ENCODE peak calls at places on chromosomes 2 and 18, in eight cellular contexts. N is dorsolateral prefrontal cortex, A is activated B cell treated with CpG ODN at 0.5 μM for 24 hours, F is Caco-2, I is endothelial cell of umbilical vein, D is K562, H is A549, E is neural progenitor cell. R is an unnamed sample.

GRCh38 chr2:46198931-46199330 is 98.3 kb upstream of the EPAS1 start:
- DNase-seq in N (no peak), A (no peak), F (no peak), I (no peak), D (no peak), H (no peak), E (no peak), R (no peak)

GRCh38 chr2:207258191-207258991 is 92.6 kb upstream of the KLF7 start:
- DNase-seq in N (peak), A (no peak), F (peak), I (peak), D (no peak), H (peak), E (no peak), R (peak)

GRCh38 chr2:134282638-134283400 is 28.9 kb downstream of the MGAT5 start:
- DNase-seq in N (no peak), A (no peak), F (no peak), I (no peak), D (no peak), H (no peak), E (no peak), R (no peak)

GRCh38 chr2:24792874-24793751 is at the start of the genes CENPO and PTRHD1:
- DNase-seq in N (peak), A (peak), F (peak), I (peak), D (peak), H (peak), E (peak), R (peak)

GRCh38 chr2:29323301-29323700 is 208.1 kb downstream of the CLIP4 start:
- DNase-seq in N (no peak), A (no peak), F (no peak), I (no peak), D (no peak), H (no peak), E (peak), R (no peak)

GRCh38 chr2:68431316-68431972 is 35.6 kb downstream of the FBXO48 start:
- DNase-seq in N (no peak), A (no peak), F (no peak), I (no peak), D (no peak), H (no peak), E (no peak), R (no peak)

GRCh38 chr2:45043171-45043570 is 33.9 kb upstream of the SIX2 start:
- DNase-seq in N (no peak), A (no peak), F (no peak), I (no peak), D (no peak), H (no peak), E (no peak), R (no peak)

GRCh38 chr2:233408366-233409285 is 54.3 kb downstream of the DGKD start:
- DNase-seq in N (no peak), A (no peak), F (no peak), I (no peak), D (no peak), H (no peak), E (no peak), R (no peak)

GRCh38 chr2:8646731-8647461 is 35.0 kb upstream of the ID2 start:
- DNase-seq in N (no peak), A (no peak), F (no peak), I (no peak), D (no peak), H (no peak), E (no peak), R (no peak)

GRCh38 chr18:69590150-69590549 is 189.5 kb downstream of the DOK6 start:
- DNase-seq in N (no peak), A (no peak), F (no peak), I (no peak), D (no peak), H (no peak), E (no peak), R (no peak)

GRCh38 chr2:230925879-230926765 is 1.1 kb upstream of the GPR55 start:
- DNase-seq in N (no peak), A (peak), F (no peak), I (no peak), D (no peak), H (no peak), E (no peak), R (no peak)

GRCh38 chr2:110712737-110713136 is 19.6 kb upstream of the ACOXL start:
- DNase-seq in N (no peak), A (no peak), F (no peak), I (no peak), D (no peak), H (no peak), E (no peak), R (no peak)

GRCh38 chr2:239321596-239322413 is 79.0 kb downstream of the HDAC4 start:
- DNase-seq in N (no peak), A (no peak), F (no peak), I (no peak), D (peak), H (no peak), E (no peak), R (no peak)

GRCh38 chr18:48979944-48980890 is 29.5 kb upstream of the SMAD7 start:
- DNase-seq in N (no peak), A (no peak), F (no peak), I (no peak), D (no peak), H (no peak), E (no peak), R (no peak)

GRCh38 chr2:103959174-103960125 is 894.5 kb upstream of the POU3F3 start:
- DNase-seq in N (peak), A (no peak), F (peak), I (no peak), D (peak), H (peak), E (peak), R (no peak)

GRCh38 chr2:121080013-121080772 is 204.8 kb downstream of the TFCP2L1 start:
- DNase-seq in N (peak), A (no peak), F (peak), I (peak), D (peak), H (peak), E (peak), R (peak)

GRCh38 chr2:102032368-102033027 is 40.7 kb downstream of the IL1R2 start:
- DNase-seq in N (no peak), A (no peak), F (no peak), I (no peak), D (no peak), H (no peak), E (no peak), R (no peak)

GRCh38 chr2:130843321-130843985 is 6.7 kb downstream of the ARHGEF4 start:
- DNase-seq in N (no peak), A (no peak), F (no peak), I (no peak), D (no peak), H (no peak), E (no peak), R (no peak)

GRCh38 chr2:57376985-57377384 is 669.6 kb upstream of the VRK2 start:
- DNase-seq in N (no peak), A (no peak), F (no peak), I (peak), D (no peak), H (no peak), E (peak), R (no peak)

DNA sequence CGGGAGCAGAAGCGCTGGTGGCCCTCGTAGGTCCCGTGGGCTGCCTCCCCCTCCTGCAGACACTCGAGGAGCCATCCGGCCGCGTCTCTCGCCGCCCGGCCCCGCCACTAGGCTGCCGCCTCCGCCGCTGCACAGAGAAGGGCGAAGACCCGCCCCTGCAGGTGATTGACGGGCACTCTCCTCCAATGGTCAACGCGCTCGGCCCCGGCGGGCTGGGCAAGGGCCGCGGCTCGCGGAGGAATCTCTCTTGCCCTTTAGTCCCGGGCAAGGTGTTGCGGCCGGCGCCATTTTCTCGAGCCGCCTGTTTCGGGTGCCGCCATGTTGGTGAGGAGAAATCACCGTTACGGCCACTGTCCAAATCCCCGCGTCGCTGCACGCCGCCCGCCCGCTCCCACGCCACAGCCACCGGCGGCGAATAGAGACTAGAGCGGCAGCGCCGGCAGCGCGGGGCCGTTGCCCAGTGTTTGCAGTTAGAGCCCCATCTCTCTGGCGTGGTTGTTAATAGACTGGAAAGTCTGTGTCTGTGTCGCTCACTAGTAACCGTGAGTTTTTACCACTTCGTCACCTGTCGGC is at the start of gene ZC3H6:
- DNase-seq in N (peak), A (peak), F (peak), I (peak), D (peak), H (peak), E (peak), R (peak)
- TF ChIP-seq CTCF in N (no peak), A (no peak), F (peak), I (no peak), D (peak), H (no peak), E (peak), R (no peak)

GRCh38 chr2:16264491-16264890 is 324.1 kb downstream of the MYCN start:
- DNase-seq in N (no peak), A (no peak), F (no peak), I (no peak), D (no peak), H (no peak), E (no peak), R (no peak)

GRCh38 chr2:16268301-16269000 is 328.1 kb downstream of the MYCN start:
- DNase-seq in N (no peak), A (no peak), F (no peak), I (no peak), D (no peak), H (no peak), E (no peak), R (no peak)

GRCh38 chr2:16264931-16265540 is 324.7 kb downstream of the MYCN start:
- DNase-seq in N (no peak), A (no peak), F (no peak), I (no peak), D (no peak), H (no peak), E (no peak), R (no peak)

GRCh38 chr2:16263241-16263890 is 323.0 kb downstream of the MYCN start:
- DNase-seq in N (no peak), A (no peak), F (no peak), I (no peak), D (peak), H (no peak), E (no peak), R (no peak)

GRCh38 chr2:16266571-16266970 is 326.2 kb downstream of the MYCN start:
- DNase-seq in N (no peak), A (no peak), F (no peak), I (no peak), D (no peak), H (no peak), E (no peak), R (no peak)
- TF ChIP-seq CTCF in N (no peak), A (no peak), F (no peak), I (no peak), D (no peak), H (no peak), E (no peak), R (no peak)

DNA sequence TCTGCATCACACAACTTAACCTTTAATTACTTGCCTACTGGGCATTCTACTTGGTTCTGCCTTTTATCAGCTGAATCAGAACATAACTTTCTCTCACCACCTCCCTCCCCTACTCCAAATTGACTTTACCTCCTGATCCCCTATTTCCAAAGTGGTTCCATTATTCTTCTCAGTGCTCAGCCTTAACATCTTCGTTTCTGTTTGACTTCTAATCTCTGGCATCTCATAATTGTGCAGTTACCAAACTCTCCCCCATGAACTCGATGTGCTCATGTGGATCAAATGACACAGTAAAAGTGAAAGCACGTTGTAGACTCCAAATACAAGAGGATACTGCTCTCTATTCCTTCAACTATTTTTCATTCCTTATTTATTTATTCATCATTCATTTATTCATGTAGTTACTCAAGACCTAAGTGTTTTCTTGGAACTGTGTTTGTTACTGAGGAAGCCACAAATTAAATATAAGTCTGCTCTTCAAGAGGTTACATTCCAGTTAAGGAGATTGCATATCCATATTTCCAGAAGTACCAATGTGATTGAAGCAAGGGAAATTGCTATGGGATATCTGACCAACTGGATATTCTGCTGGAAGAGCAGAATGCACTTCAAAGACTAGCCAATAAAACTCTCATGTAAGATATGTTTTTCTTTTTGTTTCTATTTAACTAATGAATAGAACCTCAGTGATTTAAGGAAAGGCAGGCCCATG is 158.8 kb downstream of the TMEFF2 start:
- DNase-seq in N (no peak), A (no peak), F (no peak), I (no peak), D (no peak), H (no peak), E (no peak), R (peak)
- TF ChIP-seq CTCF in N (no peak), A (no peak), F (no peak), I (no peak), D (no peak), H (no peak), E (no peak), R (no peak)

GRCh38 chr18:5611221-5611620 is 67.4 kb upstream of the EPB41L3 start:
- DNase-seq in N (no peak), A (no peak), F (no peak), I (no peak), D (no peak), H (no peak), E (no peak), R (no peak)
- TF ChIP-seq CTCF in N (no peak), A (no peak), F (no peak), I (no peak), D (no peak), H (no peak), E (no peak), R (no peak)

DNA sequence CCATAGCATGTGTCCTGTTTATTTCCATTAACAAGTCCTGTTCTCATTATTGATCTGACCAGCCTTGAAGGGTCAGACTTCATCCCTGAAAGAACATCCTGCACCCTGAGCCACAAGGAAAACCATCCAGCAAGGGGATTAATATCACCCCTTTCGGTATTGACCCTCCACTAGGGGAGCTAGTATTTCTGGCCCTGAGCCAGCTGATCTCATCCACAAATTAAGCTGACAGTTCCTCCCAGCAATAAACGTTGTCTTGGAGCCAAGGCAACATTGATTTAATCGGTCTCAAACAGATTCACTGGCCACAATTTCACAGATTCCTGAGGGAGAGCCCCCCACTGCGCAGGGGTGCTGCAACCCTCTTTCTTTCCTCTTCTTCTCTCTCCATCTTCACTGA is 353.1 kb upstream of the FANCL start:
- DNase-seq in N (no peak), A (no peak), F (no peak), I (no peak), D (peak), H (peak), E (peak), R (no peak)
- TF ChIP-seq CTCF in N (no peak), A (no peak), F (peak), I (peak), D (peak), H (no peak), E (peak), R (peak)

DNA sequence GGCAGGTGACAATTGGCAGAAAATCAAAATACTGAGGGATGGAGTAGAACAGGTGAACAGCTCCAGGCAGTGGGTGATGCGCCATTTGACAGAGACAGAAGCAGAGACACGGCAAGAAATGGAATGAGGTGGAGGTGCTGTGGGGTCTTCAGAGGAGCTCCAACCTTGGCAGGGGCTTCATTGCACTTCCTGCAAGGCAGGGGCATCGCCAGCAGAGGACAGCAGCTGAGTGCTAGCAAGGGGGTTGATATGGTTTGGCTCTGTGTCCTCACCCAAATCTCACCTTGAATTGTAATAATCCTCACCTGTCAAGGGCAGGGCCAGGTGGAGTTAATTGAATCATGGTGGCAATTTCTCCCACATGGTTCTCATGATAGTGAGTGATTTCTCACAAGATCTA is 42.8 kb downstream of the CCDC68 start:
- DNase-seq in N (no peak), A (no peak), F (no peak), I (no peak), D (no peak), H (no peak), E (no peak), R (no peak)
- TF ChIP-seq CTCF in N (no peak), A (no peak), F (no peak), I (no peak), D (no peak), H (no peak), E (no peak), R (no peak)

GRCh38 chr18:29361843-29362242 is 1184.9 kb upstream of the CDH2 start:
- DNase-seq in N (no peak), A (no peak), F (peak), I (no peak), D (peak), H (no peak), E (peak), R (no peak)
- TF ChIP-seq CTCF in N (no peak), A (no peak), F (no peak), I (no peak), D (no peak), H (no peak), E (peak), R (no peak)

GRCh38 chr18:33916200-33916599 is 308.5 kb downstream of the NOL4 start:
- DNase-seq in N (no peak), A (no peak), F (no peak), I (no peak), D (no peak), H (no peak), E (peak), R (no peak)
- TF ChIP-seq CTCF in N (no peak), A (no peak), F (no peak), I (no peak), D (no peak), H (no peak), E (peak), R (no peak)

R was measured in HFFc6.